ENCODE peak calls at places on chromosomes 5 and 9, in seven cellular contexts. X, L, P, T, B, N and V are unnamed samples.

GRCh38 chr9:115291841-115292240 is 173.9 kb upstream of the TNC start:
- DNase-seq in B (no peak), P (no peak), L (peak), X (no peak), T (peak), N (no peak), V (peak)

GRCh38 chr5:132877938-132878337 is 4.5 kb downstream of the LEAP2 start:
- DNase-seq in B (no peak), P (no peak), L (no peak), X (peak), T (no peak), N (no peak), V (peak)

GRCh38 chr9:63817622-63818518 is 1467.1 kb downstream of the FOXD4L5 start:
- DNase-seq in B (no peak), N (peak), X (peak), P (no peak), T (peak), L (no peak), V (peak)

GRCh38 chr9:107819772-107820171 is 330.2 kb upstream of the KLF4 start:
- DNase-seq in P (no peak), N (peak), L (no peak), T (no peak), B (peak), X (no peak), V (no peak)

GRCh38 chr5:154755361-154756202 is at the start of gene LARP1:
- DNase-seq in B (no peak), P (no peak), L (no peak), T (no peak), X (peak), N (peak), V (no peak)

GRCh38 chr9:128845186-128845931 is 15.8 kb upstream of the SPOUT1 start:
- DNase-seq in B (no peak), L (peak), X (peak), P (no peak), N (peak), T (no peak), V (no peak)

GRCh38 chr5:68070641-68071191 is 144.8 kb upstream of the PIK3R1 start:
- DNase-seq in P (no peak), N (no peak), X (peak), L (no peak), B (no peak), T (peak), V (peak)

GRCh38 chr5:97458851-97459250 is 275.8 kb upstream of the RIOK2 start:
- DNase-seq in X (no peak), T (no peak), B (no peak), P (no peak), N (no peak), L (no peak), V (no peak)

GRCh38 chr5:73812962-73813588 is 187.1 kb downstream of the ARHGEF28 start:
- DNase-seq in X (peak), B (no peak), P (no peak), T (no peak), L (peak), N (no peak), V (no peak)

GRCh38 chr9:117204971-117205370 is 209.9 kb downstream of the ASTN2 start:
- DNase-seq in X (no peak), N (no peak), P (no peak), B (no peak), L (no peak), T (no peak), V (no peak)

GRCh38 chr5:103582364-103582763 is 19.8 kb upstream of the NUDT12 start:
- DNase-seq in B (peak), L (peak), P (no peak), T (peak), N (peak), X (peak), V (peak)

GRCh38 chr9:112091805-112092204 is 83.3 kb downstream of the SUSD1 start:
- DNase-seq in B (no peak), T (peak), L (no peak), N (peak), X (no peak), P (no peak), V (peak)

GRCh38 chr5:80255425-80255751 is 460 bp downstream of the SERINC5 start:
- DNase-seq in N (peak), B (no peak), T (peak), P (no peak), X (peak), L (no peak), V (peak)

GRCh38 chr5:1564182-1564748 is 40.5 kb upstream of the LPCAT1 start:
- DNase-seq in B (no peak), X (no peak), L (peak), N (no peak), P (no peak), T (peak), V (no peak)

GRCh38 chr5:68033961-68034581 is 181.5 kb upstream of the PIK3R1 start:
- DNase-seq in X (no peak), P (peak), L (no peak), T (peak), N (no peak), B (no peak), V (peak)

GRCh38 chr9:132074736-132075135 is 4.9 kb downstream of the MED27 start:
- DNase-seq in T (peak), X (no peak), B (no peak), P (no peak), L (no peak), N (no peak), V (peak)

GRCh38 chr5:143586781-143587362 is 183.4 kb upstream of the NR3C1 start:
- DNase-seq in P (no peak), X (no peak), L (no peak), B (no peak), N (no peak), T (no peak), V (no peak)

GRCh38 chr5:153974131-153974812 is 64.4 kb downstream of the FAM114A2 start:
- DNase-seq in T (peak), B (no peak), X (peak), N (peak), P (no peak), L (peak), V (peak)

GRCh38 chr5:172412724-172413260 is 41.5 kb downstream of the SH3PXD2B start:
- DNase-seq in L (peak), T (peak), X (peak), B (no peak), N (no peak), P (peak), V (peak)

GRCh38 chr5:126864042-126864688 is 87.2 kb downstream of the LMNB1 start:
- DNase-seq in T (no peak), P (no peak), L (no peak), N (no peak), X (no peak), B (no peak), V (no peak)

GRCh38 chr5:117533792-117534191 is 959.2 kb upstream of the SEMA6A start:
- DNase-seq in L (no peak), P (no peak), T (no peak), B (no peak), X (no peak), N (no peak), V (no peak)

GRCh38 chr9:92962303-92962649 is 15.0 kb downstream of the FGD3 start:
- DNase-seq in L (no peak), X (no peak), P (no peak), N (no peak), B (no peak), T (no peak), V (no peak)

GRCh38 chr5:54965806-54966205 is 19.6 kb downstream of the ESM1 start:
- DNase-seq in T (no peak), P (no peak), L (no peak), B (no peak), N (no peak), X (no peak), V (no peak)

GRCh38 chr5:116378007-116378831 is 196.4 kb downstream of the SEMA6A start:
- DNase-seq in X (no peak), L (peak), T (no peak), P (no peak), N (no peak), B (peak), V (no peak)

GRCh38 chr5:93072831-93073459 is 508.1 kb downstream of the NR2F1-AS1 start:
- DNase-seq in L (peak), B (no peak), X (peak), P (no peak), T (peak), N (no peak), V (peak)

GRCh38 chr5:3594514-3595101 is 1.0 kb upstream of the IRX1 start:
- DNase-seq in B (no peak), T (peak), X (no peak), N (peak), L (no peak), P (no peak), V (no peak)

GRCh38 chr5:4022991-4023390 is 427.4 kb downstream of the IRX1 start:
- DNase-seq in B (no peak), T (no peak), N (no peak), L (no peak), P (no peak), X (no peak), V (no peak)

GRCh38 chr9:101601904-101602765 is 7.4 kb upstream of the PPP3R2 start:
- DNase-seq in N (peak), L (peak), P (peak), X (peak), B (no peak), T (peak), V (peak)

GRCh38 chr5:34857161-34857560 is 18.2 kb downstream of the TTC23L start:
- DNase-seq in B (no peak), T (peak), N (no peak), P (no peak), L (no peak), X (no peak), V (peak)

GRCh38 chr9:91159664-91160121 is 202.0 kb downstream of the AUH start:
- DNase-seq in L (no peak), P (no peak), N (no peak), T (no peak), B (no peak), X (no peak), V (no peak)